ENCODE peak calls at places on chromosomes 11 and 22, in five cellular contexts. A is gastrocnemius medialis, I is sigmoid colon, G is IMR-90, Y is body of pancreas. M is an unnamed sample.

GRCh38 chr22:19807161-19807913 is 46.8 kb downstream of the TBX1 start:
- DNase-seq in A (peak), I (peak), G (no peak), Y (no peak), M (peak)

GRCh38 chr11:57001674-57002401 is 13.1 kb downstream of the OR5AK2 start:
- DNase-seq in A (no peak), I (no peak), G (peak), Y (no peak), M (no peak)

GRCh38 chr11:94536386-94536785 is 7.3 kb upstream of the FUT4 start:
- DNase-seq in A (no peak), I (no peak), G (no peak), Y (no peak), M (no peak)

GRCh38 chr22:20957118-20957690 is 9.9 kb upstream of the AIFM3 start:
- DNase-seq in A (no peak), I (no peak), G (no peak), Y (peak), M (no peak)

GRCh38 chr22:26555478-26555877 is 34.5 kb downstream of the TPST2 start:
- DNase-seq in A (no peak), I (no peak), G (no peak), Y (peak), M (no peak)

GRCh38 chr11:2771758-2772466 is 72.1 kb upstream of the KCNQ1OT1 start:
- DNase-seq in A (no peak), I (peak), G (no peak), Y (no peak), M (peak)

GRCh38 chr11:62757846-62758788 is 3.3 kb upstream of the POLR2G start:
- DNase-seq in A (no peak), I (no peak), G (no peak), Y (no peak), M (no peak)

GRCh38 chr11:44327730-44328691 is 18.1 kb upstream of the ALX4 start:
- DNase-seq in A (no peak), I (no peak), G (no peak), Y (no peak), M (no peak)

GRCh38 chr11:20566591-20567434 is 32.6 kb upstream of the SLC6A5 start:
- DNase-seq in A (no peak), I (no peak), G (no peak), Y (no peak), M (no peak)

DNA sequence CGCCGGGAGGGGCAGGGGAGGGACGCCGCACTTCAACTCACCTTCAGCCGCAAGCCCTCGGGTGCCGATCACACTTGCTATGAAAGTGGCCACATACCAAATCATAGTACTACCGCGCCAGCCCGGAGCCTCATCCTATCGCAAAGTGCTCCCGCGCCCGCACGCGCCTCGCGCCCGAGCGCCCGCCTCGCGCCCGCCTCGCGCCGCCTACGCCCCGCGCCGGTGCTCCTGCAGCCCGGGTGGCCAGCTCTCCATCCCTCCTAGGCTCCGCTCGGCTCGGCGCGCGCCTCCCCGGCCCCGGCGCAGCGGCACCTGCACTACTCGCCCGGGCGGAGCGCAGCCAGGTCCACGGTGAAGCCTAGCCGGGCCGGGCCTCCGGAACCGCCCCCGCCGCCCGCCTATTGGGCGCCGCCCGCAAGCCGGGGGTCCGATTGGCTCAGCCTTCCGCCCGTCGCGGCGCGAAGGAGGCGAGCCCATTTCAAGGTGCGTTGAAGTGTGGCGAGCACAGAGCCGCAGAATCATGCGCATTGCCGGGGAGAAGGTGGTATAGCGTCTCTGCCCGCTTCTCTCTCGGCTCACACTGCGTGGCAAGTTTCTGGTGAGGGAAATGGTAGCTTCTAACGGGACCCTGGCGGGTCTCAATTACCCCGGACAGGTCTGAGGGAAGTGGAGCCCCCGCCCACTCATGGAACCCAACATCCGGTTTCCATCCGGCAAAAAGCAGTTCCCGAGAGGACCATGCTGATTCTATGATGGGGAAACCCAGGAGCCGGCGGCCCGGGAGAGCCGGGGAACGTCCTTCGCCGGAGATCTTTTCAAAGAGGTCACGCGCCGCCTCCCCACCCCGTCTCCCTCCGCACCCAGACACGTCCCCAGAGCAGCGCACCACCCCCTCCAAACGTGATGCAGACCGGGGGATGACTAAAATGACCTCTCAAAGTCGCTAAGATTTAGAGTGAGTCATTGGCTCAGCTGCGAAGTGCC is at the start of gene IGSF9B:
- DNase-seq in A (peak), I (peak), G (peak), Y (peak), M (peak)
- TF ChIP-seq POLR2A in A (peak), I (no peak), G (no peak), Y (peak), M (no peak)

GRCh38 chr11:100719362-100719761 is 32.3 kb downstream of the ARHGAP42 start:
- DNase-seq in A (no peak), I (no peak), G (peak), Y (no peak), M (no peak)
- H3K4me3 ChIP-seq in A (no peak), I (no peak), G (no peak), Y (no peak), M (no peak)

DNA sequence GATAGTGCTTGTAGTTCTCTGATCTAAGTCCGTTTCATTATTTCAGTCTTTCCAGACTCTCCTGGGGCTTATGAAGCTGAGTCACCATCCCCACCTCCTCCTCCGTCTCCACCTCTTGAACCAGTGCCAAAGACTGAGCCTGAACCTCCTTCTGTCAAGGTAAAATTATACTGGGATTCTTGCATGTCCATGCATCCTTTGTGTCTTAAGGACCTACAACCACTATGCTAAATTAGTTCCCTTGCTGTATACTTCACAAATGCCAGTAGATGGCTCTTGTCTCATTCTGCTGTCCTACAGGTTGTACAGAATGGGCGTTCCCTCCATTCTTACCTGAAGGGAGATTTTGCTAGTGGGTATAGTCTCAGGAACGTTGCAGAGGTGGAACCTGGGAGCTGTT is 42.2 kb downstream of the POLD3 start:
- DNase-seq in A (no peak), I (no peak), G (peak), Y (peak), M (no peak)
- TF ChIP-seq CTCF in A (peak), I (peak), G (peak), Y (peak), M (no peak)

GRCh38 chr11:69122642-69123431 is 32.9 kb upstream of the SMIM38 start:
- DNase-seq in A (no peak), I (no peak), G (peak), Y (peak), M (no peak)
- TF ChIP-seq POLR2A in A (no peak), I (no peak), G (no peak), Y (no peak), M (no peak)

GRCh38 chr11:352456-353180 is 16.7 kb upstream of the B4GALNT4 start:
- DNase-seq in A (no peak), I (no peak), G (no peak), Y (no peak), M (no peak)

GRCh38 chr11:350723-351255 is 18.5 kb upstream of the B4GALNT4 start:
- DNase-seq in A (no peak), I (no peak), G (no peak), Y (no peak), M (no peak)

GRCh38 chr11:355581-356458 is 13.5 kb upstream of the B4GALNT4 start:
- DNase-seq in A (peak), I (peak), G (peak), Y (peak), M (peak)

GRCh38 chr11:353315-353857 is 15.9 kb upstream of the B4GALNT4 start:
- DNase-seq in A (peak), I (peak), G (peak), Y (peak), M (peak)

GRCh38 chr11:351411-351810 is 17.9 kb upstream of the B4GALNT4 start:
- DNase-seq in A (no peak), I (no peak), G (no peak), Y (no peak), M (no peak)
- H3K4me3 ChIP-seq in A (no peak), I (no peak), G (no peak), Y (no peak), M (no peak)

GRCh38 chr11:60767388-60767811 is 10.7 kb downstream of the MS4A15 start:
- DNase-seq in A (no peak), I (no peak), G (no peak), Y (no peak), M (no peak)
- TF ChIP-seq CTCF in A (no peak), I (no peak), G (peak), Y (no peak), M (no peak)

DNA sequence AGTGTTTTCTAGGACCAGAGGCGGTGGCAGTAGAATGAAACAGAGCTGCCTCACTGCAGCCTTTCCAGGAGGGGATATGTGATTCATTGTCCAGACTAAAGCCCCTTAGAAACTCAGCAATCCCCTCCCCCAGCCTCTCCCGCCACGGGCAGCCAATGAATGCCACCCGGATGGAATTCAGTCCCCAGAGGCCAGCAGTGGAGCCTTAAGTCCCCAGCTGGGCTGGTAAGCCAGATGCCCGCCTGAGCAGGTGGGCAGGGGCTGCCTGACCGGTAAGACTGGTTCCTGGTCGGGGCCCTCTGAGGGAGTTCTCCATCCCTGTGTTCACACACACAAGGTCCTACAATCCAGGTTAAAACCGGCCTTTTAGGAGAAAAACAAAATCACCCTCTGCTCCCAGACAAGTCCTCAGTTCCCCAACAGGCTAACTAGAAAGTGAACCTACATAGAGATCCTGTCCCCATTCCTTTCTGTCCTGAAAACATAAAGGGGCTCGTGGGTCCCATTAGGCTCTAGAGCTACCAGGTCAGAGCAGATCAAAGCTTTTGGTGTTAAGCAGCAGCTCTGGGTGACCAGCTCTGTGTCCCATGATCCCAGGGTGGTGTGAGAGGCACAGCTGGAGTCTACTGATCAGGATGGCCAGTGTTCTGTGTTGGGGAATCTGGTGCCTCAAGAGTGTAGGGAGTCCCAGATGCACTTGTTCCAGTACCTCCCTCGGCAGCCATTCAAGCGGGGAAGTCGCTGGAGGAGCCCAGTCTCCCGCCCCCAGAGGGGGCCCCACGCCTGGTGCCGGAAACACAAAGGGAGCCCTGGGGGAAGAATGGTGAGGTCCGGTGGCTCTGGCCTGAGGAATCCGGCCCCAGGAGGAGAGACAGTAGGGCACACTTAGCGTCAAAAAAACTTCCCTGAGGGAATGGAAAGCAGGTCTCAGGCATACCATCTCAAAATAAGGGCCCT is 2.6 kb downstream of the PATZ1 start:
- DNase-seq in A (no peak), I (no peak), G (peak), Y (peak), M (no peak)
- TF ChIP-seq POLR2A in A (no peak), I (no peak), G (no peak), Y (peak), M (no peak)

GRCh38 chr22:37692627-37693285 is 4.1 kb upstream of the TRIOBP start:
- DNase-seq in A (no peak), I (no peak), G (no peak), Y (no peak), M (no peak)

GRCh38 chr22:37696657-37697539 is at the start of gene TRIOBP:
- DNase-seq in A (peak), I (peak), G (peak), Y (peak), M (peak)

GRCh38 chr22:37701121-37701786 is 4.4 kb downstream of the TRIOBP start:
- DNase-seq in A (no peak), I (no peak), G (peak), Y (no peak), M (no peak)

GRCh38 chr22:37697540-37697835 is 640 bp downstream of the TRIOBP start:
- DNase-seq in A (no peak), I (no peak), G (no peak), Y (no peak), M (no peak)
- H3K4me3 ChIP-seq in A (no peak), I (no peak), G (no peak), Y (no peak), M (no peak)

M was measured in lower leg skin.